ENCODE peak calls at places on chromosomes 1 and 21, in nine cellular contexts. E is GM06990, R is fibroblast of pulmonary artery, C is transverse colon, K is M059J, F is cardiac muscle cell, U is LoVo, J is NCI-H1694, N is globus pallidus. H is an unnamed sample.

GRCh38 chr1:84143796-84144565 is at the start of gene PRKACB:
- DNase-seq in C (no peak), E (no peak), F (no peak), K (peak), J (no peak), N (no peak), U (peak), R (peak), H (no peak)

GRCh38 chr21:44940116-44940631 is 345 bp downstream of the SLX9 start:
- DNase-seq in K (peak), F (peak), R (no peak), U (peak), J (no peak), N (no peak), C (no peak), E (no peak), H (no peak)

GRCh38 chr1:161285519-161285918 is 24.2 kb downstream of the MPZ start:
- DNase-seq in E (no peak), R (no peak), F (no peak), N (no peak), J (no peak), K (no peak), C (no peak), U (no peak), H (no peak)

GRCh38 chr21:18249542-18250152 is 5.0 kb downstream of the CHODL start:
- DNase-seq in F (no peak), N (no peak), C (no peak), K (no peak), R (no peak), J (peak), U (no peak), E (no peak), H (no peak)

GRCh38 chr1:58649555-58649954 is 50.3 kb downstream of the MYSM1 start:
- DNase-seq in R (peak), E (no peak), C (peak), U (no peak), F (peak), J (no peak), N (no peak), K (no peak), H (no peak)

GRCh38 chr21:42721341-42721824 is 68.0 kb downstream of the PDE9A start:
- DNase-seq in R (peak), J (no peak), E (no peak), C (peak), U (peak), N (no peak), F (no peak), K (no peak), H (no peak)

GRCh38 chr1:184228558-184228957 is 158.3 kb upstream of the C1orf21 start:
- DNase-seq in U (no peak), K (no peak), C (no peak), R (no peak), J (no peak), N (no peak), F (no peak), E (no peak), H (no peak)

GRCh38 chr1:164576311-164577271 is 17.6 kb downstream of the PBX1 start:
- DNase-seq in U (no peak), K (no peak), C (no peak), F (peak), E (no peak), J (no peak), R (peak), N (peak), H (no peak)

GRCh38 chr1:67746299-67746698 is 61.3 kb downstream of the GADD45A start:
- DNase-seq in N (no peak), K (no peak), J (no peak), R (no peak), F (no peak), U (no peak), C (no peak), E (no peak), H (no peak)

GRCh38 chr1:236457775-236458174 is 63.7 kb downstream of the EDARADD start:
- DNase-seq in J (no peak), R (no peak), K (no peak), U (no peak), F (no peak), E (peak), C (no peak), N (no peak), H (no peak)

GRCh38 chr1:113628997-113629396 is 130.3 kb downstream of the PHTF1 start:
- DNase-seq in R (no peak), E (no peak), F (no peak), K (no peak), U (no peak), J (no peak), C (no peak), N (no peak), H (no peak)

GRCh38 chr1:1758059-1758621 is 20.1 kb downstream of the NADK start:
- DNase-seq in E (no peak), J (no peak), F (no peak), N (no peak), R (no peak), U (no peak), C (no peak), K (no peak), H (no peak)

GRCh38 chr21:35072960-35073359 is 23.9 kb upstream of the RUNX1 start:
- DNase-seq in F (no peak), E (no peak), K (no peak), C (no peak), N (no peak), R (peak), J (no peak), U (no peak), H (no peak)

H was measured in T1000.